ENCODE peak calls at places on chromosome 14, in ten cellular contexts. P is CD8-positive, alpha-beta T cell; Y is H9; J is astrocyte of the spinal cord; T is nephron progenitor cell; K is HFFc6; G is HFF-Myc; O is WTC11; F is testis; W is Calu3. H is an unnamed sample.

GRCh38 chr14:42112108-42112507 is 505.4 kb downstream of the LRFN5 start:
- DNase-seq in Y (no peak), O (no peak), W (no peak), G (no peak), J (peak; percentile 35), P (no peak), K (no peak), T (no peak), F (no peak), H (no peak)

GRCh38 chr14:70139384-70139783 is 49.4 kb downstream of the SLC8A3 start:
- DNase-seq in O (no peak), K (no peak), Y (no peak), P (no peak), J (no peak), F (no peak), W (no peak), G (no peak), T (no peak), H (no peak)

GRCh38 chr14:88554458-88555286 is at the start of gene PTPN21:
- DNase-seq in K (peak; percentile 51), O (peak; percentile 75), W (peak; percentile 77), T (peak; percentile 87), P (no peak), Y (peak; percentile 77), J (peak; percentile 73), F (peak; percentile 86), G (no peak), H (no peak)

GRCh38 chr14:81062816-81063215 is 107.4 kb downstream of the TSHR start:
- DNase-seq in J (no peak), W (peak; percentile 12), O (peak; percentile 30), G (no peak), T (peak; percentile 3), P (no peak), Y (peak; percentile 44), K (no peak), F (no peak), H (no peak)

GRCh38 chr14:91870001-91870400 is 2.7 kb upstream of the TC2N start:
- DNase-seq in P (peak; percentile 70), G (no peak), Y (no peak), O (no peak), W (peak; percentile 42), T (no peak), F (no peak), K (no peak), J (no peak), H (no peak)

GRCh38 chr14:32709072-32709471 is 229.6 kb upstream of the NPAS3 start:
- DNase-seq in G (no peak), W (no peak), T (no peak), P (no peak), Y (no peak), F (peak; percentile 65), K (peak; percentile 83), O (no peak), J (peak; percentile 88), H (peak; percentile 75)

GRCh38 chr14:48771717-48772116 is 814.5 kb downstream of the RPS29 start:
- DNase-seq in K (no peak), T (no peak), J (no peak), O (no peak), P (no peak), W (no peak), G (no peak), Y (no peak), F (no peak), H (no peak)

GRCh38 chr14:97943619-97944018 is 1146.4 kb downstream of the VRK1 start:
- DNase-seq in G (no peak), W (no peak), T (no peak), O (no peak), P (no peak), F (no peak), K (no peak), J (no peak), Y (no peak), H (no peak)

GRCh38 chr14:98120831-98121464 is 1151.0 kb downstream of the BCL11B start:
- DNase-seq in G (no peak), P (no peak), Y (no peak), K (no peak), O (no peak), J (no peak), W (no peak), T (no peak), F (no peak), H (no peak)

GRCh38 chr14:51828017-51828797 is 32.2 kb upstream of the GNG2 start:
- DNase-seq in T (no peak), O (no peak), G (no peak), F (no peak), W (peak; percentile 60), P (peak; percentile 72), J (peak; percentile 71), K (peak; percentile 72), Y (no peak), H (no peak)

GRCh38 chr14:61322799-61323290 is 1.5 kb downstream of the PRKCH start:
- DNase-seq in T (no peak), Y (no peak), O (no peak), J (no peak), F (no peak), K (no peak), G (no peak), P (peak; percentile 56), W (peak; percentile 6), H (no peak)

GRCh38 chr14:61322011-61322798 is 826 bp downstream of the PRKCH start:
- DNase-seq in J (no peak), T (no peak), W (peak; percentile 67), K (no peak), O (peak; percentile 27), G (no peak), P (peak; percentile 49), F (no peak), Y (peak; percentile 38), H (no peak)

GRCh38 chr14:61319706-61320105 is 1.7 kb upstream of the PRKCH start:
- DNase-seq in K (no peak), Y (no peak), O (no peak), P (no peak), J (no peak), T (no peak), W (no peak), G (no peak), F (no peak), H (no peak)

GRCh38 chr14:61320806-61321384 is 484 bp upstream of the PRKCH start:
- DNase-seq in K (no peak), Y (no peak), W (no peak), G (no peak), F (no peak), T (no peak), O (no peak), J (no peak), P (no peak), H (no peak)

DNA sequence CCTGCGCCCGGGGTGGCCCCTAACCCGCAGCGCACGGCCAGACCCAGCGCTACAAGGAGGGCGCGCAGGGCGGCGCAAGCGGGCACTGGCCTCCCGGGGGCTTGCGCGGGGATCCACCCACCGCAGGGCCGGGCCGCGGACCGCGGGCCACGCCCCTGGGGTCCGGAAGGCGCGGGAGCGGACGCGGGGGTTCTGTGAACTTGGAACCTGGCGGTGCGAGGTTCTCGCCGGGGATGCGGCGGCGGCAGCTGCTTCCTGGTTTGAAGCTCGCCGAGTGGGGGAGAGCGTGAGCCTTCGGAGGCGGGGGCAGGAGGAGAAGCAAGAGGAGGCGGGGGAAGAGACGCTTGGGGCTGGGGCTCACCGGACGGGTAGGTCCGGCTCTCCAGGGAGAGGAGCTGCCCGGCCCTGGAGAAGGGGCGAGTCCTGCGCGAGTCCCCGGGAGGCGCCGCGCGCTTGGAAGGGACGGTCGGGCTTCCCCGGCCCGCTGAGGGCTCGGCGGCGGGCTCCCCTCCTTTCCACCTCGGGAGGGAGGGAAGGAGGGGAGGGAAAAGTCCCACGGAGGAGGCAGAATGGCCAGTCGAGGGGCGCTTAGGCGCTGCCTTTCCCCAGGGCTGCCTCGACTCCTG is at the start of gene PRKCH:
- DNase-seq in J (peak; percentile 43), G (no peak), O (peak; percentile 73), W (peak; percentile 87), T (peak; percentile 73), K (no peak), Y (peak; percentile 74), P (peak; percentile 86), F (peak; percentile 74), H (no peak)
- TF ChIP-seq CTCF in J (no peak), G (no peak), O (no peak), W (no peak), T (no peak), K (no peak), Y (peak; percentile 24), P (no peak), F (no peak), H (no peak)

DNA sequence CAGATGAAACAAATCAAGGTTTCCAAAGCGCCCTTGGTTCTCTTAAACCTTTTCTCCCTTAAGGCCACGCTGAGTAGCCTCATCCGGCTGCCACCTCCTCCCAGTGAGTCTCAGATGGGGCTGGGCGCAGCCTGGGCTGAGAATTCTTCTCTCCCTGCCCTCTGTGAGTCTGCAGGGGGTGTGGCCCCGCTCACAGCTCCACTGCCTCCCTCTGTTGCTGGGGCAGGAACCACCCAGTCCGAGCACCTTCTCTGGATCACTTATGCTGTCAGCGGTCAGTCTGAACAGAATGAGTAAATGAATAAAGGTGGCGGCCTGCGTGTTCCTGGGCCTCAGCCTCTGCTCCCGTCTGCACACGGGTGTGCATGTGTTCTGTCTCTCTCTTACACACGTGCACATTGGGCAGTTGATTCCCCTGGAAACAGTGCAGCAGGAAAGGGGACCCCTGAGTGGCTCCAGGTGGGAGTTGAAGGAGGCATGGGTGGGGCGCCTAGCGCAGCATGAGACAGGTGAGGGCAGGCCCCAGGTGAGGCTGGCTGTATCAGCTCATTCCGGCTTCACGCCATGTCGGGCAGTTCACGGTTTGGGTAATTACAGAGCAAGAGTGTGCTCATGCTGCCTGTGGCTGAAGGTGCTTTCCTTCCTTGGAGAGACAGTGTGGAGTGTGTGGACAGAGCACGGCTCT is 4.3 kb downstream of the PAPLN start:
- DNase-seq in J (no peak), Y (no peak), P (no peak), W (no peak), F (no peak), T (no peak), K (no peak), O (no peak), G (no peak), H (no peak)
- TF ChIP-seq CTCF in J (no peak), Y (no peak), P (no peak), W (no peak), F (no peak), T (no peak), K (no peak), O (no peak), G (no peak), H (no peak)

GRCh38 chr14:26735811-26736210 is 138.0 kb upstream of the NOVA1 start:
- DNase-seq in F (no peak), P (no peak), J (no peak), Y (no peak), O (no peak), T (no peak), W (no peak), G (no peak), K (no peak), H (no peak)

GRCh38 chr14:26729851-26730250 is 132.0 kb upstream of the NOVA1 start:
- DNase-seq in P (no peak), J (peak; percentile 69), W (no peak), O (no peak), T (no peak), K (no peak), F (no peak), G (no peak), Y (no peak), H (peak; percentile 11)

GRCh38 chr14:26730929-26731618 is 133.2 kb upstream of the NOVA1 start:
- DNase-seq in F (peak; percentile 58), T (peak; percentile 42), P (no peak), Y (peak; percentile 63), J (no peak), G (no peak), W (no peak), O (peak; percentile 61), K (no peak), H (no peak)
- TF ChIP-seq CTCF in F (peak; percentile 5), T (peak; percentile 53), P (no peak), Y (peak; percentile 74), J (peak; percentile 47), G (peak; percentile 53), W (no peak), O (peak; percentile 55), K (peak; percentile 21), H (peak; percentile 31)

GRCh38 chr14:104094056-104094708 is 8.7 kb downstream of the ASPG start:
- DNase-seq in Y (no peak), W (no peak), F (no peak), O (peak; percentile 9), G (no peak), T (no peak), P (no peak), K (no peak), J (no peak), H (no peak)
- TF ChIP-seq CTCF in Y (no peak), W (no peak), F (no peak), O (no peak), G (no peak), T (no peak), P (no peak), K (no peak), J (no peak), H (no peak)

H was measured in AG09319.